ENCODE peak calls at places on chromosomes 16 and 17, in nine cellular contexts. Z, L, D, M, V, B, U, N and G are unnamed samples.

GRCh38 chr17:12592941-12593340 is 72.7 kb upstream of the MYOCD start:
- DNase-seq in Z (no peak), D (no peak), L (no peak), U (no peak), M (no peak), N (no peak), V (no peak), B (no peak), G (no peak)

GRCh38 chr17:42675348-42675983 is 1.3 kb downstream of the PLEKHH3 start:
- DNase-seq in U (no peak), L (no peak), N (peak), D (no peak), M (peak), V (no peak), B (peak), Z (no peak), G (peak)

GRCh38 chr16:54050281-54051210 is 236.0 kb downstream of the IRX3 start:
- DNase-seq in U (no peak), D (no peak), M (no peak), V (no peak), L (no peak), B (no peak), Z (no peak), N (peak), G (no peak)

GRCh38 chr17:45223541-45224528 is 2.1 kb downstream of the FMNL1 start:
- DNase-seq in L (no peak), B (no peak), U (no peak), N (no peak), Z (no peak), D (peak), V (peak), M (no peak), G (no peak)

GRCh38 chr16:6016530-6017184 is 919.1 kb upstream of the EEF2KMT start:
- DNase-seq in V (no peak), M (no peak), L (no peak), B (no peak), N (peak), U (no peak), Z (peak), D (no peak), G (no peak)

GRCh38 chr16:14354561-14355351 is 275.3 kb downstream of the PARN start:
- DNase-seq in U (no peak), M (no peak), N (no peak), V (no peak), B (no peak), L (no peak), Z (peak), D (no peak), G (no peak)

GRCh38 chr17:48582750-48583069 is 4.6 kb upstream of the HOXB4 start:
- DNase-seq in M (no peak), V (no peak), B (no peak), N (no peak), U (no peak), L (no peak), D (no peak), Z (no peak), G (no peak)

GRCh38 chr17:72876413-72876812 is 216.1 kb downstream of the SLC39A11 start:
- DNase-seq in D (no peak), Z (no peak), B (no peak), N (no peak), L (no peak), M (no peak), V (no peak), U (no peak), G (no peak)

GRCh38 chr17:73118876-73119485 is 26.5 kb upstream of the SLC39A11 start:
- DNase-seq in M (peak), D (no peak), L (no peak), V (no peak), B (no peak), Z (no peak), N (no peak), U (no peak), G (no peak)

GRCh38 chr17:41784207-41784744 is 2.2 kb downstream of the JUP start:
- DNase-seq in V (no peak), U (no peak), L (no peak), M (peak), B (peak), N (peak), Z (peak), D (no peak), G (no peak)

GRCh38 chr17:61570118-61570517 is 20.9 kb downstream of the NACA2 start:
- DNase-seq in U (no peak), B (no peak), Z (peak), D (no peak), L (no peak), M (no peak), N (no peak), V (no peak), G (no peak)

GRCh38 chr17:73293480-73293911 is 18.3 kb downstream of the CDC42EP4 start:
- DNase-seq in V (no peak), N (peak), B (peak), U (no peak), Z (peak), L (peak), D (no peak), M (peak), G (peak)

GRCh38 chr16:11047057-11047456 is 102.7 kb downstream of the CLEC16A start:
- DNase-seq in V (no peak), U (peak), L (no peak), D (no peak), Z (no peak), N (peak), B (no peak), M (no peak), G (no peak)

GRCh38 chr16:78642621-78643285 is 543.3 kb downstream of the WWOX start:
- DNase-seq in U (no peak), N (no peak), Z (no peak), B (no peak), V (no peak), M (no peak), L (no peak), D (no peak), G (no peak)

GRCh38 chr16:65068151-65068740 is 53.6 kb downstream of the CDH11 start:
- DNase-seq in N (no peak), Z (no peak), V (no peak), U (no peak), L (no peak), B (no peak), M (no peak), D (no peak), G (no peak)

GRCh38 chr17:8791910-8792270 is 7.3 kb downstream of the MFSD6L start:
- DNase-seq in N (no peak), B (no peak), U (peak), V (no peak), M (no peak), Z (peak), D (no peak), L (no peak), G (no peak)

GRCh38 chr17:77914440-77915254 is 43.9 kb upstream of the TNRC6C start:
- DNase-seq in N (peak), D (no peak), V (no peak), U (no peak), Z (no peak), B (no peak), M (peak), L (no peak), G (no peak)

GRCh38 chr16:71526111-71526998 is at the start of gene CHST4:
- DNase-seq in N (peak), M (peak), Z (peak), V (no peak), D (no peak), L (no peak), U (peak), B (no peak), G (no peak)

GRCh38 chr17:58283674-58284612 is 3.2 kb upstream of the MPO start:
- DNase-seq in D (no peak), M (no peak), N (no peak), Z (no peak), U (no peak), B (no peak), V (no peak), L (peak), G (peak)

GRCh38 chr17:57512258-57512657 is 232.8 kb downstream of the CCDC182 start:
- DNase-seq in N (no peak), V (no peak), M (no peak), L (no peak), B (no peak), Z (no peak), U (no peak), D (no peak), G (no peak)

GRCh38 chr17:39110435-39111136 is 40.9 kb downstream of the PLXDC1 start:
- DNase-seq in Z (no peak), L (no peak), B (no peak), M (peak), V (no peak), N (no peak), U (no peak), D (no peak), G (no peak)

GRCh38 chr17:63675231-63675606 is 24.7 kb downstream of the LIMD2 start:
- DNase-seq in N (no peak), Z (no peak), B (no peak), M (no peak), L (no peak), D (no peak), V (no peak), U (no peak), G (no peak)

GRCh38 chr16:12017583-12017982 is 41.0 kb downstream of the SNX29 start:
- DNase-seq in D (no peak), M (no peak), V (no peak), B (no peak), Z (no peak), U (peak), N (no peak), L (no peak), G (no peak)

GRCh38 chr17:69828087-69828486 is 246.9 kb upstream of the KCNJ16 start:
- DNase-seq in B (no peak), D (no peak), U (no peak), L (no peak), N (no peak), Z (no peak), M (peak), V (no peak), G (no peak)

GRCh38 chr16:11327277-11328171 is 17.7 kb upstream of the RMI2 start:
- DNase-seq in N (no peak), D (no peak), U (no peak), L (no peak), V (no peak), M (no peak), Z (no peak), B (peak), G (no peak)

GRCh38 chr16:77231047-77231446 is 31.8 kb downstream of the SYCE1L start:
- DNase-seq in N (no peak), Z (no peak), V (no peak), M (no peak), D (no peak), B (no peak), U (no peak), L (no peak), G (no peak)
- H3K27ac ChIP-seq in N (no peak), Z (no peak), V (no peak), M (no peak), D (no peak), B (no peak), U (no peak), L (no peak), G (no peak)

GRCh38 chr17:4485676-4486646 is 12.7 kb upstream of the SPNS2 start:
- DNase-seq in U (no peak), L (no peak), D (peak), B (no peak), V (peak), Z (no peak), M (no peak), N (no peak), G (no peak)
- H3K27ac ChIP-seq in U (no peak), L (no peak), D (peak), B (no peak), V (peak), Z (no peak), M (no peak), N (no peak), G (peak)

DNA sequence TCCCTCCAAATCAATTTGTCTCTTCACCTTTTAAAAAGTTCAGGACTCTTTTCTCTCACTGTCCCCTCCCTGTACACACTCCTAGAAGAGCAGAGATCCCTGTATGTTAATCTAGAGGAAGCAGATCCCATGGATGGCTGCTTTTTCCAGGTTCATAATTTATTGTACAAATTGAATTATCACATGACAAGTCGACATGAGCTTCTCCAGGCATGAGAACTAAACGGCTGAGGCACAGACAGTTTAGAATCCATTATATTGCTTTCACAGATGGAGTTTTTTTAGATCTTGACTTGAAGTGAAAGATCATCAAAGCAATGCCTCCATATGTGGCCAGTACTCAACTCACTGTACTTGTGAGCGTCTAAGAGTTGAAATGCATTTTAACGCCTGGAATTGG is 47.9 kb downstream of the RGS9 start:
- DNase-seq in Z (no peak), L (no peak), V (no peak), U (no peak), N (no peak), M (no peak), B (no peak), D (no peak), G (no peak)
- H3K27ac ChIP-seq in Z (no peak), L (no peak), V (no peak), U (no peak), N (no peak), M (no peak), B (no peak), D (no peak), G (no peak)

DNA sequence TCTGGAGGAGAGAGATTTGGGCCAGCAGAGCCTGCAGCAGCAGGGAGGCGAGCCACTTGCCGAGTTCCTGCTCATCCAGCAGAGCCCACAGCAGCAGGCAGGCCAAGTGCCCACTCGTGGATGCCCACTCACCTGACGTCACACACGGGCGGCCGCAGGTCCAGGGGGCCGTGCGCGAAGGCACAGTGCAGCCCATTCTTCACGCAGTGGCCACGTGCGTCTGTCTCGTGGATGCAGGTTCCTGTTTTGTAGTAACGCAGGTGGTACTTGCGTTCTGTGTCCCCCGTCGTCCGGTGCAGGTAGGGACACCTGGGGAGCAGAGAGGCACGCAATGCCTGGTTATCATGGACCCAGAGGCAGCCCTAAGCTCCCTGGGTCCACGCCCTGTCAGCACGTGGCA is 11.5 kb downstream of the UNKL start:
- DNase-seq in V (no peak), U (no peak), M (no peak), L (no peak), Z (no peak), B (no peak), D (no peak), N (no peak), G (no peak)
- H3K27ac ChIP-seq in V (no peak), U (no peak), M (no peak), L (no peak), Z (no peak), B (no peak), D (no peak), N (no peak), G (no peak)

DNA sequence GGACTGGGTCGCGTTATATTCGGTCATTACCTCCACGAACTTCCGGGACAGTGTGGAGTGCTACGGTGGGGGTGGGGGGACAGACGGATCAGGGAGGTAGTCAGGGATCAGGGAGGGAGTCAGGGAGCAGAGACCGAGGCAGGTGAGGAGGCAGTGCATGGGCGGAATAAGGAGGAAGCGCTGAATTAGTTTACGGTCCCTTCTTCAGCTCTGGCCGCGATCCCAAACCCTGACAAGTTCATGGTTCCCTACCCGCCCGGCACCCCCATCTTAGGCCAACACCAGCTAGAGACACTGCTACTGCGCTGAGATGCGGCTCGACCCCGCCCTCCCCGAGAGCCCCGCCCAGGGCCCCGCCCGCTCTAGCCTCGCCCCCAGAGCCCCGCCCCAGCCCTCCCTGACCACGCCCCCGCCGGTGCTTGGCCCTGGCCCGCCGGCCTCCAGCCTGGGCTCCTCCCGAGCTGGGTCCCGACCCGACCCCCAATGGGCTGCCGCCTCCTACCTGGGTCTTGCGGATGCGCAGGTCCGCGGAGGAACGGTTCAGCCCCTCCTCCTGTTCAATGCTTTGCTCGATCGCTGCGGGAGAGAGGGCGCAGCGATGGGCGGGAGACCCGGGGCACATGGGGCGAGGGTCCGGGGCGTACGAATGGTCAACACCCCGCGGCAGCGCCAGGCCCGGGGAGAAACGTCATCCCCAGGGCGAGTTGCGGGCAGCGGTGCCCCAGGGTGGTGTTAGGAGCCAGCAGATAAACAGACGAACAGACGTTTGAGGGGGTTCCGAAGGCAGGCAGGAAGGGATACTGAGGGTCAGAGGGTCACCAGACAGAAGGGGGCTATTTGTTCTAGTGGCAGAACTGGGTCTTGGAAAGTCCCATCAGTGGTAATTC is 12.2 kb downstream of the HSD3B7 start:
- DNase-seq in D (peak), U (no peak), V (peak), B (peak), Z (peak), N (peak), M (peak), L (peak), G (peak)
- H3K27ac ChIP-seq in D (peak), U (peak), V (peak), B (peak), Z (peak), N (peak), M (peak), L (peak), G (peak)

GRCh38 chr16:2429771-2430663 is 770 bp downstream of the CCNF start:
- DNase-seq in M (no peak), B (no peak), U (no peak), Z (no peak), D (no peak), V (peak), L (no peak), N (peak), G (no peak)
- H3K27ac ChIP-seq in M (peak), B (peak), U (peak), Z (peak), D (peak), V (peak), L (peak), N (peak), G (peak)

GRCh38 chr17:75679706-75680201 is 12.6 kb downstream of the SAP30BP start:
- DNase-seq in M (peak), N (peak), L (no peak), D (no peak), B (peak), V (peak), U (no peak), Z (peak), G (no peak)
- H3K27ac ChIP-seq in M (no peak), N (peak), L (peak), D (no peak), B (peak), V (peak), U (no peak), Z (peak), G (peak)

DNA sequence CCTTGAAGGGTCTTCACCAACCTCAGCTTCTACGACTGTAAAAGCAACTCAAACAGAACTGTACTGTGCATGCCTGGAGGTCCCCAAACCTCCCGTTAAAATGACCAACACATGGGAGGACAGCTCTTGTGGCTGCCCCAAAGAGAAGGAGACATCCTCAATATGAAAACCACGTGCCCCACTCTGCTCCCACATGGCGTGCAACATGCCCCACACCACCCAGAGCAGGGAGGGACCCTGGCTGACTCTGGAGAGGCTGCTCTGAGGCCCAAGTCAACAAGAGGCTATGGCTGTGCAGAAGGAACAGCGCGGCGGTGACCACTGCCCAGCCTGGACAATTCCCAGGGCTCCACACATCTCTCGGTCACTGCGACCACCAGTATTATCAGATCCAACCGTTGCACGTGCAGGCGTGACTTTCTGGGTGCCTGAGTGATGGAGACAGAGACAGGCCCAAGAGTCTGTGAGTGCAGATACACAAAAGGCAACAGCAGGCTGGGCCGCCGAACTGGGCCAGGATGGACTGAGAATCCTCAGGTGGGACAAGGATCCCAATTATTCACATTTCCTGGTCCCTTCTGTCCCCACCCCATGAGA is 1.4 kb downstream of the PLD6 start:
- DNase-seq in D (no peak), L (no peak), M (no peak), V (no peak), U (no peak), B (no peak), N (no peak), Z (no peak), G (no peak)
- H3K27ac ChIP-seq in D (peak), L (peak), M (peak), V (peak), U (no peak), B (peak), N (no peak), Z (peak), G (peak)

GRCh38 chr16:81097230-81097629 is 1.0 kb upstream of the GCSH start:
- DNase-seq in U (no peak), M (no peak), B (no peak), L (no peak), D (no peak), Z (no peak), N (no peak), V (no peak), G (no peak)

GRCh38 chr16:81094771-81095251 is 1.4 kb downstream of the GCSH start:
- DNase-seq in N (no peak), D (no peak), B (no peak), U (no peak), Z (no peak), M (no peak), L (no peak), V (no peak), G (no peak)

GRCh38 chr16:81095653-81095952 is 592 bp downstream of the GCSH start:
- DNase-seq in M (no peak), B (no peak), D (no peak), L (peak), Z (no peak), N (no peak), U (no peak), V (no peak), G (no peak)

GRCh38 chr16:81095953-81096714 is at the start of gene GCSH:
- DNase-seq in D (peak), Z (peak), V (peak), M (peak), U (peak), N (peak), L (peak), B (peak), G (peak)

DNA sequence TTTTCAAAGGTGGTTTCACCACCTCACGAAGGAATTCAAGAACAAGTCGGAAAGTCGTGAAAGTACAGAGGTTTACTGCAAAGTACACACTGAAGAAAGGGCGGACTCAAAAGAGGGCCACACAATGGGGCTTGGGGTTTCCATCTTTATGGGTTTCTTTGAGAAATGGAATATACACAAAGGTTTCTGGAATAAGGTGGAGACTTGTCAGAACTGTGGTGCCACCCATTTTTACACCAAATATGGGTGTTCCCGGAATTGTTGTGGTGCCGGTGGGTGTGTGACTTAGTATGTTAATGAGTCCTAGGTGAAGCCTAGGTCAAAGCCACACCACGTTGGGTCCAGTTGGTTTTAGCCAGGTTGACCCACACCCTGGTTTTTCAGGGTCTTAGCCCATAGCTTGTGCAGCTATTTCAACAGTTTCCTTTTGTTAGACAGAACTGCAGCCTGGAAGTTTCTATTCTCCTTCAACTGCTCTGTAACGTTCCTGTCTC is 567 bp upstream of the GCSH start:
- DNase-seq in L (no peak), Z (no peak), M (no peak), V (no peak), D (no peak), B (no peak), U (no peak), N (no peak), G (no peak)
- H3K27ac ChIP-seq in L (peak), Z (peak), M (peak), V (no peak), D (no peak), B (peak), U (no peak), N (peak), G (peak)